ENCODE peak calls at places on chromosomes 6 and 20, in six cellular contexts. W is HepG2, Q is HCT116, E is K562, A is GM12878, B is H1. L is an unnamed sample.

GRCh38 chr20:44624743-44625271 is 26.7 kb downstream of the ADA start:
- DNase-seq in W (no peak), Q (no peak), E (no peak), A (no peak), B (no peak), L (no peak)

GRCh38 chr6:147279423-147279822 is 75.2 kb downstream of the STXBP5 start:
- DNase-seq in W (no peak), Q (no peak), E (no peak), A (no peak), B (no peak), L (no peak)

GRCh38 chr20:40274912-40275654 is 414.0 kb downstream of the MAFB start:
- DNase-seq in W (no peak), Q (no peak), E (no peak), A (no peak), B (no peak), L (no peak)

GRCh38 chr6:20335872-20336271 is 65.8 kb upstream of the E2F3 start:
- DNase-seq in W (no peak), Q (no peak), E (no peak), A (no peak), B (no peak), L (no peak)

GRCh38 chr20:45947110-45947866 is 12.8 kb downstream of the PCIF1 start:
- DNase-seq in W (no peak), Q (no peak), E (no peak), A (no peak), B (no peak), L (no peak)

GRCh38 chr6:16766043-16766521 is 4.8 kb upstream of the ATXN1 start:
- DNase-seq in W (no peak), Q (peak; percentile 83), E (no peak), A (no peak), B (no peak), L (no peak)

GRCh38 chr6:34391023-34391485 is 1.4 kb downstream of the NUDT3 start:
- DNase-seq in W (peak; percentile 85), Q (no peak), E (peak; percentile 36), A (no peak), B (no peak), L (no peak)

GRCh38 chr6:93417421-93417996 is 1.9 kb downstream of the EPHA7 start:
- DNase-seq in W (no peak), Q (no peak), E (no peak), A (no peak), B (no peak), L (no peak)

GRCh38 chr20:32344835-32345506 is 13.2 kb upstream of the ASXL1 start:
- DNase-seq in W (no peak), Q (no peak), E (no peak), A (no peak), B (peak; percentile 52), L (peak; percentile 20)

GRCh38 chr6:168206681-168207274 is 112.8 kb downstream of the DACT2 start:
- DNase-seq in W (no peak), Q (no peak), E (no peak), A (no peak), B (no peak), L (no peak)

GRCh38 chr20:21104466-21104761 is 1.7 kb downstream of the LINC00237 start:
- DNase-seq in W (no peak), Q (no peak), E (no peak), A (no peak), B (peak; percentile 59), L (no peak)

GRCh38 chr6:100719883-100720682 is 161.0 kb downstream of the ASCC3 start:
- DNase-seq in W (peak; percentile 9), Q (peak; percentile 8), E (peak; percentile 9), A (no peak), B (no peak), L (no peak)

GRCh38 chr20:24781061-24781980 is 167.7 kb upstream of the CST7 start:
- DNase-seq in W (peak; percentile 39), Q (no peak), E (peak; percentile 18), A (no peak), B (peak; percentile 55), L (no peak)

GRCh38 chr20:5297280-5298004 is 19.3 kb downstream of the PROKR2 start:
- DNase-seq in W (peak; percentile 81), Q (no peak), E (no peak), A (no peak), B (no peak), L (no peak)

GRCh38 chr20:59185809-59186208 is 22.2 kb downstream of the ZNF831 start:
- DNase-seq in W (no peak), Q (no peak), E (no peak), A (no peak), B (no peak), L (no peak)

GRCh38 chr6:46010771-46011170 is 4.9 kb downstream of the CLIC5 start:
- DNase-seq in W (no peak), Q (no peak), E (no peak), A (no peak), B (no peak), L (no peak)

GRCh38 chr6:108800510-108800909 is 47.7 kb upstream of the ARMC2 start:
- DNase-seq in W (no peak), Q (no peak), E (no peak), A (no peak), B (no peak), L (no peak)

DNA sequence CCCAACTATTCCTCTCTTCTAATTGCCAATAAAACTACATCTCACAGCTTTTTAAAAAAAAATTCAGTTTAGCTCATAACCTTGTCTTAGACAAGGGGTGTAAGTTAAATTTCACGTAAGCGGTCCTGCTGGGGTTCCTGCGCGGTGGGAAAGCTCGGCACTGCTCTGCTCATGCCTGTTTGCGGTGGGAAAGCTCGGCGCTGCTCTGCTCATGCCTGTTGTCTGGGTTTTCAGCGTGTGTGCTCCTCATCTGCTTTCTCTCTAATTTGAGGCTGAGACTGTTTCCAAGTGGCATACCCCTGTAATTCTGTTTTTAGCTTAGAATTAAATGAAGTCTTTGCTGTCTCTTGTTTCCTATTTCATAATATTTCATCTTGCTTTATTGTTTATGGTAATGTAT is 18.6 kb downstream of the ARID1B start:
- DNase-seq in W (no peak), Q (no peak), E (no peak), A (no peak), B (no peak), L (no peak)
- H3K4me3 ChIP-seq in W (no peak overlapping the region), Q (no peak overlapping the region), E (no peak overlapping the region), A (peak overlapping the region; percentile 62), B (no peak overlapping the region), L (no peak overlapping the region)

DNA sequence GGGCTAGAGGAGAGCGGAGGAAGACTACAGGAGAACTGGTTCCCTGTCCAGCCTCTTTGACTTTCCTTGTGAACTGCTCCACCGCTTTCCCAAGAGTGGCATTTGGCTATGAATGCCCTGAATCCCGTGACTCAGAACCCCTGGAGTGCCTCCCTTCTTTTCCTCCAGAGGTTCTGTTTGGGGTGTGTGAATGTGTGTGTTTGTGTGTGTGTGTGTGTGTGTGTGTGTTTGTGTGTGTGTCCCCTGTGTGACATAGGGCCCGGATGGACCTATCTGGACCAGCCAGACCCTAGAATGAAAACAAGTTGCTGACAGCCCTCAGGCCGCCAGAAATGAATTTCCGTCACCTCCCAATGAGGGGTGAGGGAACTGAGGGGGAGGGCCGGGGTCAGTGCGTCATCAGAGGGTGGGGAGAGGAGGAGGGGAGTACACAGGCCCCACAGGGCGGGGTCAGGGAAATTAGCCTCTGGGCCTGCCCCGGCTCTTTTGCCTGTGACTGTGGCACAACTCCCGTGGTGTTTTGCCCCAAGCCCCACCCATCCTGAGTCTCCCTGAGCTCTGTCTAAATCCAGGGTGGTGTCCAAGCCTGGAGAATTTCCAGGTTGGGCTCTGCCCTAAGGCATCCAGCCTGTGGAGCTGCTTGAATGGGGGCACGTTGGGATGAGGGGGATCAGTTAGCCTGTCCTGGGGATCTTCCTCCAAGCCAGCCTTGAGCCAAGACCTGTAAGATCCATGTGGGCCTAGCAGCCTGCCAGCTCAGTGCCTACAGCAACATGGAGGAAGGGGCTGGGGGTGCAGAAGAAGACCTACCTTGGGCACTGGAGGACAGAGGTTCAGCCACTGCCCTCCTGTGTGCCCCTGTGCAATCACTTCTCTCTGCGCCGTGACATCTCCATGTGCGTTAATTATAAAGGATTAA is 15.2 kb upstream of the MRPS18A start:
- DNase-seq in W (peak; percentile 93), Q (peak; percentile 92), E (peak; percentile 99), A (no peak), B (peak; percentile 90), L (peak; percentile 91)
- TF ChIP-seq ZNF274 in W (no peak), Q (no peak), E (no peak), A (no peak), B (no peak), L (no peak)

DNA sequence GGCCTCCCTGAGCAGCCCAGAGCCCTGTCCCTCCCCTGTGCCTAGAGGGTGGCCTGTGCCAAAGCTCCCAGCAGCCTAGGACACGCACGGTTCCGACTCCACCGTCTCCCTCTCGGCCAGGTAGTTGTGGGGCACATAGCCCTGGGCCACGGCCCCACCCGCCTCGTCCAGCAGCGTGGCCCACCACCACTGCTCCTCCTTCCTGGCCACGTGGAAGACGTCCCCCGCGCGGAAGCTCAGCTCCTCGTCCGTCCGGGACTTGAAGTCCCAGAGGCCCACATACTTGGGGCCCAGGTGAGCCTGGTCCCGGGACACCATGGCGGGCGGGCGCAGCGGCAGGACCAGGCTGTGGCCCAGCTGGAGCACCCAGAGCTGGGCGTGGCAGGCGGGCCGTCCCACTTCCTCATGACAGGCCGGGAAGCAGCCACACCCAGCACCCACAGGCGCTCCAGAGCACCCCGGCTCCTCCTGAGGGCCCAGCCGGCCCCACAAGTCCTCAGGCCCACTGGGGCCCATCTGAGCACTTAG is at the start of gene PTK6:
- DNase-seq in W (no peak), Q (no peak), E (no peak), A (no peak), B (no peak), L (no peak)
- H3K4me3 ChIP-seq in W (peak within 1 kb of the TSS; percentile 76), Q (peak within 1 kb of the TSS; percentile 67), E (no peak within 1 kb of the TSS), A (peak within 1 kb of the TSS; percentile 63), B (no peak within 1 kb of the TSS), L (peak within 1 kb of the TSS; percentile 13)

GRCh38 chr6:22029169-22029568 is 267.7 kb downstream of the PRL start:
- DNase-seq in W (no peak), Q (no peak), E (no peak), A (no peak), B (no peak), L (no peak)
- TF ChIP-seq ZNF274 in W (no peak), Q (no peak), E (no peak), A (no peak), B (no peak), L (no peak)

GRCh38 chr6:121439456-121440250 is 4.2 kb downstream of the GJA1 start:
- DNase-seq in W (no peak), Q (no peak), E (no peak), A (no peak), B (no peak), L (no peak)

GRCh38 chr6:121435444-121436069 is at the start of gene GJA1:
- DNase-seq in W (no peak), Q (no peak), E (no peak), A (no peak), B (no peak), L (peak; percentile 57)

GRCh38 chr6:121436172-121436965 is 923 bp downstream of the GJA1 start:
- DNase-seq in W (no peak), Q (no peak), E (no peak), A (no peak), B (no peak), L (no peak)

GRCh38 chr6:121436966-121437756 is 1.7 kb downstream of the GJA1 start:
- DNase-seq in W (no peak), Q (no peak), E (no peak), A (no peak), B (no peak), L (no peak)

GRCh38 chr6:121437861-121438651 is 2.6 kb downstream of the GJA1 start:
- DNase-seq in W (no peak), Q (no peak), E (no peak), A (no peak), B (no peak), L (peak; percentile 72)
- H3K4me3 ChIP-seq in W (no peak overlapping the region), Q (no peak overlapping the region), E (no peak overlapping the region), A (no peak overlapping the region), B (peak overlapping the region; percentile 85), L (peak overlapping the region; percentile 80)

GRCh38 chr6:71406871-71407860 is 118.6 kb downstream of the OGFRL1 start:
- DNase-seq in W (no peak), Q (no peak), E (no peak), A (no peak), B (peak; percentile 52), L (no peak)
- TF ChIP-seq ZNF274 in W (no peak), Q (no peak), E (no peak), A (no peak), B (no peak), L (no peak)

L was measured in NT2/D1.